ENCODE peak calls at places on chromosomes 4 and X, in ten cellular contexts. D is activated CD4-positive, alpha-beta T cell treated with anti-CD3 and anti-CD28 coated beads, Interleukin-2, amount 50 U/mL, for 48 hours; P is GM12891; Y is occipital lobe; K is right atrium auricular region; N is SK-N-SH; R is vagina; B is tibial nerve; M is iris pigment epithelial cell; Q is Calu3. H is an unnamed sample.

GRCh38 chr4:25976780-25977179 is 62.8 kb downstream of the SMIM20 start:
- DNase-seq in D (no peak), P (no peak), Y (no peak), K (no peak), N (no peak), R (no peak), B (no peak), M (no peak), Q (no peak), H (no peak)

GRCh38 chr4:88937081-88937480 is 119.9 kb downstream of the FAM13A start:
- DNase-seq in D (no peak), P (no peak), Y (no peak), K (no peak), N (no peak), R (no peak), B (no peak), M (peak), Q (no peak), H (no peak)

GRCh38 chrX:47189906-47190305 is 3.7 kb upstream of the UBA1 start:
- DNase-seq in D (no peak), P (no peak), Y (no peak), K (no peak), N (no peak), R (no peak), B (no peak), M (peak), Q (no peak), H (no peak)

GRCh38 chrX:30141966-30142365 is 73.4 kb upstream of the MAGEB2 start:
- DNase-seq in D (no peak), P (no peak), Y (no peak), K (no peak), N (peak), R (no peak), B (no peak), M (peak), Q (peak), H (no peak)

GRCh38 chr4:109296545-109296944 is 5.9 kb downstream of the COL25A1 start:
- DNase-seq in D (no peak), P (no peak), Y (no peak), K (no peak), N (no peak), R (no peak), B (no peak), M (peak), Q (no peak), H (no peak)

GRCh38 chr4:10095296-10095991 is 21.2 kb downstream of the WDR1 start:
- DNase-seq in D (no peak), P (no peak), Y (no peak), K (no peak), N (no peak), R (no peak), B (no peak), M (no peak), Q (no peak), H (no peak)

GRCh38 chrX:129931411-129932136 is 25.6 kb downstream of the UTP14A start:
- DNase-seq in D (peak), P (peak), Y (peak), K (peak), N (peak), R (peak), B (peak), M (peak), Q (peak), H (peak)

GRCh38 chr4:140744421-140744820 is 11.8 kb downstream of the TBC1D9 start:
- DNase-seq in D (no peak), P (no peak), Y (no peak), K (no peak), N (no peak), R (no peak), B (no peak), M (no peak), Q (no peak), H (no peak)

GRCh38 chr4:139886798-139887197 is 221.2 kb downstream of the MGST2 start:
- DNase-seq in D (no peak), P (no peak), Y (no peak), K (no peak), N (no peak), R (no peak), B (no peak), M (no peak), Q (no peak), H (no peak)

H was measured in lower leg skin.